ENCODE peak calls at places on chromosomes 6 and 20, in six cellular contexts. V is H9, T is lung, I is heart left ventricle, Q is AG04450, S is fibroblast of mammary gland. H is an unnamed sample.

GRCh38 chr6:26223213-26223612 is 136.0 kb downstream of the HFE start:
- DNase-seq in V (no peak), T (no peak), I (no peak), Q (no peak), S (no peak), H (no peak)

GRCh38 chr6:93801101-93801847 is 381.9 kb upstream of the EPHA7 start:
- DNase-seq in V (peak; percentile 47), T (no peak), I (no peak), Q (no peak), S (no peak), H (no peak)

GRCh38 chr6:4032475-4032874 is 46.5 kb downstream of the FAM217A start:
- DNase-seq in V (no peak), T (no peak), I (no peak), Q (no peak), S (no peak), H (no peak)

GRCh38 chr6:36649721-36650484 is 28.6 kb upstream of the CDKN1A start:
- DNase-seq in V (no peak), T (no peak), I (no peak), Q (no peak), S (no peak), H (peak; percentile 37)

GRCh38 chr6:33632603-33633039 is 11.5 kb downstream of the ITPR3 start:
- DNase-seq in V (peak; percentile 94), T (peak; percentile 43), I (no peak), Q (no peak), S (peak; percentile 45), H (no peak)

GRCh38 chr6:26387565-26387964 is 4.7 kb downstream of the BTN2A2 start:
- DNase-seq in V (no peak), T (no peak), I (no peak), Q (no peak), S (no peak), H (no peak)

GRCh38 chr6:107731422-107732319 is 92.4 kb downstream of the SCML4 start:
- DNase-seq in V (no peak), T (no peak), I (no peak), Q (no peak), S (no peak), H (no peak)

GRCh38 chr6:81906709-81907204 is 154.3 kb upstream of the TENT5A start:
- DNase-seq in V (no peak), T (no peak), I (no peak), Q (no peak), S (no peak), H (no peak)

GRCh38 chr6:37206674-37207073 is 36.7 kb downstream of the PIM1 start:
- DNase-seq in V (no peak), T (no peak), I (no peak), Q (no peak), S (no peak), H (no peak)

GRCh38 chr6:160031442-160031841 is 62.6 kb downstream of the IGF2R start:
- DNase-seq in V (no peak), T (peak; percentile 26), I (no peak), Q (no peak), S (peak; percentile 81), H (no peak)

GRCh38 chr6:155142163-155142901 is 121.5 kb upstream of the CLDN20 start:
- DNase-seq in V (no peak), T (no peak), I (no peak), Q (no peak), S (no peak), H (no peak)

GRCh38 chr6:144104898-144105487 is 9.6 kb upstream of the SF3B5 start:
- DNase-seq in V (no peak), T (peak; percentile 48), I (peak; percentile 21), Q (peak; percentile 29), S (peak; percentile 82), H (no peak)

GRCh38 chr6:144879436-144879835 is 594.3 kb downstream of the UTRN start:
- DNase-seq in V (no peak), T (no peak), I (no peak), Q (no peak), S (no peak), H (no peak)

GRCh38 chr6:164035912-164036485 is 621.5 kb downstream of the QKI start:
- DNase-seq in V (no peak), T (no peak), I (no peak), Q (no peak), S (no peak), H (no peak)

GRCh38 chr20:40446868-40447267 is 242.2 kb downstream of the MAFB start:
- DNase-seq in V (no peak), T (no peak), I (no peak), Q (no peak), S (no peak), H (no peak)
- TF ChIP-seq CTCF in V (no peak), T (no peak), I (no peak), Q (no peak), S (no peak), H (no peak)

GRCh38 chr20:38651562-38651961 is 50.0 kb downstream of the ARHGAP40 start:
- DNase-seq in V (no peak), T (no peak), I (no peak), Q (no peak), S (no peak), H (no peak)

GRCh38 chr20:38651154-38651553 is 49.5 kb downstream of the ARHGAP40 start:
- DNase-seq in V (no peak), T (no peak), I (no peak), Q (no peak), S (no peak), H (no peak)

GRCh38 chr20:38645980-38646858 is 44.6 kb downstream of the ARHGAP40 start:
- DNase-seq in V (peak; percentile 87), T (peak; percentile 77), I (peak; percentile 76), Q (peak; percentile 16), S (peak; percentile 61), H (no peak)

GRCh38 chr20:38650010-38650409 is 48.4 kb downstream of the ARHGAP40 start:
- DNase-seq in V (no peak), T (no peak), I (no peak), Q (no peak), S (no peak), H (no peak)

DNA sequence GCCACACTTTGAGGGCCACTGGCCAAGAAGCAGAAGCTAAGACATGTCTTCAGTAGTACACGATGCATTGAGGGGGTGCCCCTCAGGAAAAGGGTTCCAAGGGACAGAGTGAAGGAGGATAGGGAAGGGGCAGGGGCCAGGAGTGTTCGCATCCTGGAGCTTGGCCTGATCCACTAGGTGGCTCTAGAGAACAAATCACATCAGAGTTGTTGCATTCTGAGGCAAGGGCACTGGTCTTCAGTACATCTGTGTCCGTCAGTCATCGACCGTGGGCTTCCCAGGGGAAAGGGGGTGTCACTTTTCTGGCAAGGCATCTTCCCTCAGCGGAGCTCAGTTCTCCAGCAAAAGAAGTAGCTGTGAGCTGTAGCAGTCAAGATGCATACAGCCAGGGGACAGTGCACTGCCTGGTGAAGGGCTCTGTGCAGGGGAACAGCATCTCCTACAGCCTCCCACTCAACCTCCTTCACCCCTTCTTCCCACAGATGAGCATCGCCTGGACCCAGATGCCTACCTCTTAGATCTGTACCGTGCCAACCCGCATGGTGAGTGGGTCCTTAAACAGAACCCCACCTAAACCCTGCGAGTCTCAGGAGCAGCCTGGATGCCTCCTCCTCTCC is 47.8 kb downstream of the ARHGAP40 start:
- DNase-seq in V (peak; percentile 61), T (no peak), I (no peak), Q (no peak), S (peak; percentile 25), H (no peak)
- TF ChIP-seq CTCF in V (peak; percentile 73), T (no peak), I (peak; percentile 41), Q (peak; percentile 47), S (peak; percentile 48), H (peak; percentile 78)

GRCh38 chr20:57290178-57290484 is 23.7 kb upstream of the BMP7 start:
- DNase-seq in V (no peak), T (no peak), I (no peak), Q (no peak), S (no peak), H (no peak)

GRCh38 chr20:57288676-57289075 is 22.2 kb upstream of the BMP7 start:
- DNase-seq in V (no peak), T (no peak), I (no peak), Q (no peak), S (no peak), H (no peak)

GRCh38 chr20:57287901-57288300 is 21.5 kb upstream of the BMP7 start:
- DNase-seq in V (no peak), T (no peak), I (no peak), Q (no peak), S (no peak), H (no peak)

GRCh38 chr20:57289401-57290177 is 23.1 kb upstream of the BMP7 start:
- DNase-seq in V (no peak), T (no peak), I (no peak), Q (no peak), S (no peak), H (no peak)

GRCh38 chr20:57287007-57287810 is 20.8 kb upstream of the BMP7 start:
- DNase-seq in V (no peak), T (no peak), I (no peak), Q (no peak), S (no peak), H (no peak)
- TF ChIP-seq CTCF in V (no peak), T (no peak), I (no peak), Q (no peak), S (no peak), H (no peak)

GRCh38 chr20:36439731-36440072 is 101.6 kb upstream of the MYL9 start:
- DNase-seq in V (no peak), T (no peak), I (no peak), Q (no peak), S (no peak), H (no peak)
- TF ChIP-seq CTCF in V (peak; percentile 10), T (no peak), I (peak; percentile 20), Q (no peak), S (no peak), H (peak; percentile 69)

GRCh38 chr20:58693226-58694006 is 816 bp downstream of the NPEPL1 start:
- DNase-seq in V (peak; percentile 46), T (no peak), I (no peak), Q (no peak), S (no peak), H (no peak)
- TF ChIP-seq CTCF in V (no peak), T (no peak), I (no peak), Q (no peak), S (no peak), H (peak; percentile 27)

GRCh38 chr6:106170030-106170791 is 84.1 kb downstream of the PRDM1 start:
- DNase-seq in V (no peak), T (no peak), I (no peak), Q (no peak), S (no peak), H (no peak)
- TF ChIP-seq CTCF in V (peak; percentile 30), T (no peak), I (no peak), Q (no peak), S (no peak), H (no peak)

DNA sequence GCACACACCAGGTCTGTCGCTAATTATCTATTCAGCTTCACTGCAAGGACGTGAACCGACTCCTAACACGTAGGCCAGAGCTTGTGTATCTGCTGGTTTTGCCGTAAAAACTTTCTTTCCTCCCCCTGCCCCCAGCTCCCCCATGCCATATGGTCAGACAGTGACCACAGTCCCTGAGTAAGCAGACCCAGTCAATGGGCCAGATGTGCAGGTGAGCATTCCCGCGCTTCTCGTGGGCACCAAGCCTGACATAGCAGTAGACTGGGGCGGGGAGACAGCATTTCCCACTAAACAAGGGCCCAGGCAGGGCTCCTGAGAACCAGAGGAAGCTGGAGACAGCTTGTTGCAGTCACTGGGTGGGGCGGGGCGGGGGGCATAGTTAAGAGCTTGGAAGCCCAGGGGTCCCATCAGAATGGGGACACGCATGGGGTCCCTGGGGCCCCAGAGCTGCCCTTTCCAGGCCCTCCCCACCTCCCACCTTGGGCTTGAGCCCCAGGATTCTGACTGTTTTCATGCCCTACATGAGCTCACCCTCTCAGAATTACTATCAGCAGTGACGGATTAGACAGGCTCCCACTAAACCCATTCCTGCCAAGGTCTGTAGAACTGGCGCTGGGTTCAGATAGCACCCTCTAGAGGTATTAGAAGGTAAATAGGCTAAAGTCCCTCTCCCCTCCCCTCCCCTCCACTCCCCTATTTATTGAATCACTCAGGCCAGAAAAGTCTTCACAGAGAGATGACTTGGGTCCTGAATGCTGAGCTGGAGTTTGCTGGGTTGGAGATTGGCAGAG is 51.8 kb downstream of the CDH26 start:
- DNase-seq in V (peak; percentile 53), T (peak; percentile 25), I (no peak), Q (no peak), S (peak; percentile 3), H (no peak)
- TF ChIP-seq CTCF in V (peak; percentile 72), T (no peak), I (no peak), Q (peak; percentile 7), S (no peak), H (peak; percentile 35)